ENCODE peak calls at places on chromosomes 5 and 9, in four cellular contexts. W is lung; Y is stimulated activated naive CD8-positive, alpha-beta T cell treated with anti-CD3 and anti-CD28 coated beads, Interleukin-15, Interleukin-2, amounts not matched to agents 100 U/mL and 50 U/mL, for 24 hours; S is HT1080. M is an unnamed sample.

GRCh38 chr9:137303893-137304382 is 1.9 kb upstream of the NRARP start:
- DNase-seq in Y (peak; percentile 21), S (no peak), W (no peak), M (no peak)

GRCh38 chr9:125431741-125432271 is 170.2 kb downstream of the GAPVD1 start:
- DNase-seq in Y (no peak), S (no peak), W (no peak), M (no peak)

GRCh38 chr9:123399803-123400378 is 43.9 kb downstream of the CRB2 start:
- DNase-seq in Y (peak; percentile 55), S (no peak), W (no peak), M (peak; percentile 25)

GRCh38 chr5:84696651-84697050 is 312.0 kb upstream of the EDIL3 start:
- DNase-seq in Y (no peak), W (no peak), S (peak; percentile 94), M (no peak)

GRCh38 chr9:77779010-77779409 is 130.9 kb upstream of the GNA14 start:
- DNase-seq in S (no peak), W (no peak), Y (no peak), M (no peak)

GRCh38 chr9:79131375-79131774 is 440.4 kb upstream of the TLE4 start:
- DNase-seq in Y (no peak), S (no peak), W (no peak), M (no peak)

GRCh38 chr5:104241051-104241450 is 678.5 kb upstream of the NUDT12 start:
- DNase-seq in S (no peak), W (no peak), Y (no peak), M (no peak)

GRCh38 chr5:132490484-132491367 is at the start of gene IRF1:
- DNase-seq in S (peak; percentile 96), Y (peak; percentile 99), W (peak; percentile 97), M (peak; percentile 96)

GRCh38 chr5:130337179-130337888 is 433.1 kb downstream of the CHSY3 start:
- DNase-seq in S (peak; percentile 65), W (no peak), Y (no peak), M (no peak)

GRCh38 chr5:137360607-137361006 is 138.5 kb downstream of the SPOCK1 start:
- DNase-seq in S (peak; percentile 30), W (no peak), Y (no peak), M (no peak)

GRCh38 chr5:178077751-178078150 is 35.6 kb upstream of the N4BP3 start:
- DNase-seq in Y (no peak), W (no peak), S (no peak), M (no peak)

GRCh38 chr5:41661221-41661620 is 150.8 kb upstream of the PLCXD3 start:
- DNase-seq in S (no peak), Y (no peak), W (no peak), M (no peak)

GRCh38 chr9:76665458-76665857 is 98.8 kb upstream of the PCA3 start:
- DNase-seq in S (no peak), Y (no peak), W (no peak), M (no peak)

GRCh38 chr5:95712347-95712958 is 18.7 kb upstream of the RHOBTB3 start:
- DNase-seq in S (peak; percentile 99), W (peak; percentile 47), Y (peak; percentile 38), M (no peak)

GRCh38 chr5:163190762-163191161 is 246.6 kb upstream of the CCNG1 start:
- DNase-seq in W (no peak), Y (no peak), S (no peak), M (no peak)

GRCh38 chr5:172895549-172895948 is 61.5 kb downstream of the ERGIC1 start:
- DNase-seq in S (no peak), Y (no peak), W (no peak), M (no peak)

GRCh38 chr9:13142776-13143175 is 136.7 kb downstream of the MPDZ start:
- DNase-seq in S (no peak), W (no peak), Y (no peak), M (no peak)

GRCh38 chr9:127904888-127905728 is 5.7 kb upstream of the ST6GALNAC6 start:
- DNase-seq in W (no peak), Y (peak; percentile 66), S (no peak), M (no peak)

GRCh38 chr5:145937432-145938250 is 1.3 kb downstream of the SH3RF2 start:
- DNase-seq in S (peak; percentile 91), Y (no peak), W (no peak), M (no peak)

M was measured in DND-41.